ENCODE peak calls at places on chromosomes 6 and 20, in nine cellular contexts. X is dorsolateral prefrontal cortex, C is nephron progenitor cell, L is fibroblast of mammary gland, Q is ovary, M is heart right ventricle, H is A673, F is cardiac fibroblast, G is hepatocyte. B is an unnamed sample.

GRCh38 chr6:128005009-128005408 is 104.2 kb upstream of the THEMIS start:
- DNase-seq in M (no peak), C (no peak), F (peak), Q (no peak), X (no peak), H (no peak), L (peak), G (no peak), B (no peak)

GRCh38 chr6:134330555-134330954 is 12.6 kb upstream of the SGK1 start:
- DNase-seq in F (no peak), M (no peak), H (no peak), L (no peak), G (no peak), X (no peak), C (no peak), Q (no peak), B (no peak)

GRCh38 chr6:31581511-31582229 is 554 bp downstream of the LTB start:
- DNase-seq in X (peak), M (no peak), F (no peak), G (peak), H (no peak), Q (peak), L (no peak), C (peak), B (no peak)

GRCh38 chr20:23243791-23244190 is 106.8 kb upstream of the NXT1 start:
- DNase-seq in L (peak), M (no peak), H (no peak), Q (no peak), X (no peak), F (no peak), G (no peak), C (no peak), B (no peak)

GRCh38 chr20:20781029-20781428 is 68.6 kb upstream of the RALGAPA2 start:
- DNase-seq in H (no peak), M (no peak), F (no peak), Q (no peak), L (no peak), G (no peak), C (no peak), X (no peak), B (no peak)

GRCh38 chr6:53112404-53112803 is 36.2 kb downstream of the GCM1 start:
- DNase-seq in F (no peak), Q (no peak), M (no peak), G (peak), L (no peak), H (no peak), X (no peak), C (no peak), B (no peak)

GRCh38 chr6:147135211-147135672 is 69.0 kb upstream of the STXBP5 start:
- DNase-seq in H (no peak), F (peak), L (peak), Q (no peak), X (no peak), M (no peak), C (no peak), G (peak), B (no peak)

GRCh38 chr6:104855507-104855906 is 4.2 kb downstream of the HACE1 start:
- DNase-seq in G (no peak), Q (no peak), C (no peak), L (peak), M (no peak), F (peak), X (no peak), H (peak), B (no peak)

GRCh38 chr6:37816599-37817375 is 2.7 kb upstream of the ZFAND3 start:
- DNase-seq in F (no peak), H (no peak), M (no peak), L (no peak), Q (no peak), G (no peak), C (no peak), X (no peak), B (no peak)

GRCh38 chr20:19336601-19337000 is 124.2 kb downstream of the SLC24A3 start:
- DNase-seq in H (no peak), C (no peak), G (no peak), F (no peak), L (no peak), Q (no peak), X (no peak), M (no peak), B (no peak)

GRCh38 chr6:16761469-16762264 is 407 bp upstream of the ATXN1 start:
- DNase-seq in L (peak), H (peak), X (peak), Q (peak), G (peak), M (peak), C (peak), F (peak), B (peak)

GRCh38 chr6:56849876-56850275 is 105.0 kb upstream of the BEND6 start:
- DNase-seq in M (no peak), G (no peak), C (no peak), X (peak), H (no peak), L (peak), Q (peak), F (no peak), B (no peak)

GRCh38 chr20:58523916-58524315 is 8.7 kb upstream of the APCDD1L start:
- DNase-seq in X (no peak), G (no peak), M (no peak), Q (no peak), L (peak), F (peak), C (no peak), H (peak), B (no peak)

GRCh38 chr20:62535964-62536363 is 60.2 kb upstream of the GATA5 start:
- DNase-seq in X (no peak), Q (no peak), G (no peak), L (no peak), M (no peak), H (no peak), C (no peak), F (no peak), B (no peak)

GRCh38 chr6:6003334-6004146 is 3.2 kb downstream of the NRN1 start:
- DNase-seq in H (peak), M (peak), G (no peak), L (peak), C (peak), F (no peak), X (no peak), Q (no peak), B (peak)

DNA sequence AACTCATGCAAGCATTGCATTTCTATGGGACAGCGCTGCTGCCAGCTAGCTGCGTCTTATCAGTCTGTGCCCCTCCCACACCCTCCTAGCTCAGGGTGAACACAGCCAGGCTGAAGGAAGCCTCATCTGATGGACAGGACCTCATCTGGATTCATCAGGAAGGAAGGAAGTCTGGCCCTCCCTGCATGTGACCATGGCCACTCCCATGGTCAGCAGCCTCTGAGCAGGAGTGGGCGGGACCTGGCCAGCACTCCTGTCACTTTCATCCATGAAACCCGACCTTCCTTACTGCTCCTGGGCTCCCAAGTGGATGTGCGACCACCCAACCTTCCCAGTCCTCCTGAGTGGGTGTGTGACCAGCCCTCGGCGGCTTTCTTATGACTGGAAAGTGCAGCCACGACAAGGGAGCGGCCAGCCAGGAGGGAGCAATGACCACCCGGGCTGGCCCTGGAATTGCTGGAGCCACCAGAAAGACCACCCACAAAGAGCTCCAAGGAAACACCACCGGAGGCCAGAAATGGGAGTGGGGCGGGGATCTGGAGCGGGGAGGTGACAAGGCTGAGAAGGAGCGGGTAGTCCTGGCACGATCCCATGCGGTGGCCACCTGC is 241.1 kb downstream of the TTLL2 start:
- DNase-seq in G (peak), L (no peak), Q (no peak), M (peak), H (no peak), F (peak), C (peak), X (no peak), B (no peak)
- TF ChIP-seq CTCF in G (no peak), L (no peak), Q (no peak), M (no peak), H (no peak), F (no peak), C (no peak), X (no peak), B (no peak)

GRCh38 chr6:116279232-116280160 is at the start of gene TSPYL1:
- DNase-seq in G (peak), X (peak), F (peak), H (peak), Q (peak), M (peak), L (peak), C (peak), B (peak)
- TF ChIP-seq CTCF in G (peak), X (no peak), F (no peak), H (peak), Q (peak), M (peak), L (no peak), C (no peak), B (peak)

GRCh38 chr6:167758309-167759023 is 68.2 kb upstream of the AFDN start:
- DNase-seq in C (no peak), F (no peak), H (no peak), Q (no peak), M (no peak), X (no peak), L (no peak), G (no peak), B (no peak)
- TF ChIP-seq CTCF in C (no peak), F (no peak), H (no peak), Q (no peak), M (no peak), X (no peak), L (no peak), G (no peak), B (no peak)

GRCh38 chr6:69181964-69182363 is 546.9 kb downstream of the ADGRB3 start:
- DNase-seq in H (no peak), F (no peak), X (no peak), Q (no peak), C (no peak), M (no peak), L (no peak), G (no peak), B (no peak)

GRCh38 chr6:69185276-69185675 is 550.2 kb downstream of the ADGRB3 start:
- DNase-seq in L (no peak), M (no peak), H (no peak), Q (no peak), F (no peak), G (no peak), C (no peak), X (no peak), B (no peak)

GRCh38 chr6:69180361-69181067 is 545.4 kb downstream of the ADGRB3 start:
- DNase-seq in F (no peak), L (no peak), M (no peak), G (no peak), Q (no peak), C (no peak), X (no peak), H (no peak), B (no peak)

DNA sequence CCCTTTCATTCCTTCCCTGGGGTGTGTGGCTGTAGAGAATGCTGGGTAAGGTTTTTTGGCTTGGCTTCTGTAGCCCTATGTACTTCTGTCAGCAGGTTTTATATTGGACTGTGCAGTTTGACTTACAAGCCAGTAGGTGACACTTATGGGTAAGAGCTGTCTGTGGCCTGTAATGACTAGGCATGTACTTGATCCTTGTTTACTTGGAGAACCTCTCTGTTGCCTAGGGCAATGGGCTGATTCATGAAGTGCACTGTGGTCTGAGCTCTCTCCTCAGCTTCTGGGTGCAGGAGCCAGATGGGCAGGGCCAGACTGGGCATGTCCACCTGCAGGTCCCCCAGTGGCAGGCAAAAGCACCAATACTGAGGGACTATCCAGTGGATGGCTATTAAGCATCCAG is 544.6 kb downstream of the ADGRB3 start:
- DNase-seq in F (no peak), M (no peak), L (no peak), X (no peak), C (no peak), Q (no peak), H (peak), G (no peak), B (no peak)
- TF ChIP-seq CTCF in F (no peak), M (no peak), L (no peak), X (no peak), C (no peak), Q (no peak), H (peak), G (no peak), B (no peak)

DNA sequence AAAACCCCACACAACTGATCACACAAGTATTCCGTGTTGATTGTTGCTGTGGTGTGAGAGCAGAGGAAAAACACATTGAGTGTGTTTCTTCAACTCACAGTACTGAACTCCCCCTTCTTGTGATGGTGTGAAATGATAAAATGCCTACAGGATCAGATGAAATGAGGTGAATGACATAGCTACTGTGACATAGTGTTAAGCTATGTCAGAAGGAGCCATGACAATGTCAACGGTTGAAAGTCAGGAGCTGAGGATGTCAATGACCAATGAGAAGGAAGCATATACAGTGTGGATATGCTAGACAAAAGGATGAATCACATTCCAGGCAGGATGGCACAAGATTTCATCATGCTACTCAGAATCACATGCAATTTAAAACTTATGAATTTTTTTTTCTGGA is 38.8 kb downstream of the WASF1 start:
- DNase-seq in C (no peak), F (peak), Q (no peak), H (peak), M (no peak), X (no peak), G (no peak), L (peak), B (no peak)
- TF ChIP-seq CTCF in C (no peak), F (no peak), Q (no peak), H (no peak), M (no peak), X (no peak), G (no peak), L (no peak), B (no peak)

GRCh38 chr6:157137501-157137900 is 185.8 kb downstream of the TMEM242 start:
- DNase-seq in L (no peak), X (no peak), C (no peak), H (no peak), Q (no peak), G (no peak), F (no peak), M (no peak), B (no peak)

GRCh38 chr6:157135691-157136090 is 187.6 kb downstream of the TMEM242 start:
- DNase-seq in L (peak), F (peak), Q (no peak), G (no peak), H (no peak), X (no peak), M (no peak), C (no peak), B (no peak)

GRCh38 chr6:157134402-157135074 is 188.8 kb downstream of the TMEM242 start:
- DNase-seq in X (no peak), L (no peak), H (no peak), G (no peak), C (no peak), M (no peak), F (peak), Q (no peak), B (no peak)

GRCh38 chr6:157143171-157143884 is 180.0 kb downstream of the TMEM242 start:
- DNase-seq in G (no peak), X (no peak), Q (no peak), C (no peak), M (peak), F (peak), H (no peak), L (peak), B (no peak)

GRCh38 chr6:157139054-157139708 is 184.1 kb downstream of the TMEM242 start:
- DNase-seq in L (no peak), M (no peak), G (no peak), X (no peak), F (no peak), C (no peak), Q (no peak), H (no peak), B (no peak)
- TF ChIP-seq CTCF in L (peak), M (peak), G (no peak), X (peak), F (peak), C (peak), Q (no peak), H (peak), B (peak)

GRCh38 chr6:2919886-2920285 is 16.8 kb upstream of the SERPINB9 start:
- DNase-seq in M (no peak), H (no peak), G (no peak), Q (no peak), L (no peak), F (no peak), C (no peak), X (no peak), B (no peak)
- TF ChIP-seq CTCF in M (no peak), H (no peak), G (no peak), Q (no peak), L (no peak), F (no peak), C (no peak), X (no peak), B (no peak)

DNA sequence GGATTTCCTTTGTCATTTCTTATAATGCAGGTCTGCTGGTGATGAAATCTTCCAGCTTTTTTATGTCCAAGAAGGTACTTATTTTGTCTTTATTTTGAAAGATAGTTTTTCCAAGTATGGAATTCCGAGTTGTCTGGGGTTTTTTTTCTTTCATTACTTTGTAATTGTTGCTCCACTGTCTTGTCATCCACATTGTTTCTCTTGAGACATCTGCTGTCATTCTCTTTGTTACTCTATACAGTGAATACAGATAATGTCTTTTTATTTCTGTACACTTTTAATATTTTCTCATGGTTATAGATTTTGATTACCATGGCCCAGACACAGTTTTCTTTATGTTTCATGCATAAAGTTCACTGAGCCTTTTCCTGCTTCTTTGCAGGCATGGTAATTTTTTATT is 133.1 kb downstream of the SYCP2 start:
- DNase-seq in G (no peak), Q (no peak), C (no peak), X (no peak), H (no peak), F (no peak), L (no peak), M (no peak), B (no peak)
- TF ChIP-seq CTCF in G (no peak), Q (no peak), C (no peak), X (no peak), H (no peak), F (no peak), L (no peak), M (no peak), B (no peak)

GRCh38 chr6:13431059-13431656 is 56.2 kb downstream of the GFOD1 start:
- DNase-seq in H (no peak), G (no peak), C (no peak), Q (no peak), F (no peak), M (no peak), L (no peak), X (no peak), B (no peak)

GRCh38 chr6:13434455-13434775 is 53.0 kb downstream of the GFOD1 start:
- DNase-seq in F (no peak), L (no peak), M (no peak), C (no peak), Q (no peak), G (no peak), H (no peak), X (no peak), B (no peak)

GRCh38 chr6:13429406-13429753 is 58.0 kb downstream of the GFOD1 start:
- DNase-seq in H (no peak), C (no peak), L (no peak), Q (no peak), M (no peak), F (no peak), X (no peak), G (no peak), B (no peak)

GRCh38 chr6:13432526-13433218 is 54.7 kb downstream of the GFOD1 start:
- DNase-seq in L (peak), X (no peak), G (no peak), F (no peak), M (no peak), H (no peak), Q (no peak), C (no peak), B (no peak)

DNA sequence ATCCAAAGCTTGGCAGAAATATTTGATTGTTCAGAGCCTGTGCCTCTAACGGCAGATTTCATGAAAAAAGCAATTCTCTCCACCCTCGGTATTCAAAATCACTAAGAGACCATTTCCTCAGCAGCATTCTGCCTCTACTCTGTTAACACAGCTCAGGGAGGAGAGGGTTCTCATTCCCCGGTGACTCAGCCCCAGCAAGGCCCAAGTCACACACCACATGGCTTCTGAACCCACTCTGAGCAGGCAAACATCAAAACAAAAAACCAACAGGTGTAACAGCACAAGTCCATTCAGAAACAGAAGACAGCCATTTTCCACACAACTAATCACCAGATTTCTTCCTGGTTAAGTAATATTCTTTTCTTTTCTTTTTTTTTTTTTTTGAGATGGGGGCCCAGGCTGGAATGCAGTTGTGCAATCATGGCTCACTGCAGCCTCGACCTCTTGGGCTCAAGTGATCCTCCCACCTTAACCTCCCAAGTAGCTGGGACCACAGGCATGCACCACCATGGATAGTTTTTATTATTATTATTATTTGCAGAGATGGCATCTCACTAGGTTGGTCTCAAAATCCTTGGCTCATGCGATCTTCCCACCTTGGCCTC is 55.4 kb downstream of the GFOD1 start:
- DNase-seq in Q (no peak), M (no peak), G (no peak), C (no peak), H (no peak), F (peak), L (peak), X (no peak), B (no peak)
- TF ChIP-seq CTCF in Q (no peak), M (no peak), G (no peak), C (no peak), H (no peak), F (no peak), L (no peak), X (no peak), B (no peak)

B was measured in neural crest cell.